ENCODE peak calls at places on chromosomes 3 and 15, in seven cellular contexts. V is left ventricle myocardium inferior; M is CD8-positive, alpha-beta memory T cell; I is heart right ventricle; K is BJ; O is fibroblast of lung; T is CD4-positive, CD25-positive, alpha-beta regulatory T cell. Q is an unnamed sample. For H3K36me3, the result is how much of the 10 kb centered on the place peaks cover.

GRCh38 chr15:43795997-43796396 is 3.9 kb downstream of the SERF2 start:
- DNase-seq in V (no peak), M (no peak), I (no peak), K (no peak), O (no peak), T (no peak), Q (no peak)

GRCh38 chr15:27820232-27820631 is 278.9 kb downstream of the OCA2 start:
- DNase-seq in V (no peak), M (no peak), I (no peak), K (no peak), O (peak), T (no peak), Q (no peak)

GRCh38 chr3:159620281-159620680 is 368.4 kb upstream of the IL12A start:
- DNase-seq in V (no peak), M (no peak), I (no peak), K (no peak), O (peak), T (no peak), Q (no peak)

GRCh38 chr15:78340243-78341056 is at the start of gene CRABP1:
- DNase-seq in V (no peak), M (no peak), I (no peak), K (no peak), O (no peak), T (peak), Q (no peak)

GRCh38 chr3:123750209-123750608 is 133.9 kb downstream of the MYLK start:
- DNase-seq in V (no peak), M (no peak), I (no peak), K (no peak), O (no peak), T (no peak), Q (no peak)

GRCh38 chr15:65532738-65533051 is 2.4 kb downstream of the HACD3 start:
- DNase-seq in V (no peak), M (no peak), I (no peak), K (peak), O (peak), T (peak), Q (no peak)

GRCh38 chr15:74635228-74635627 is 19.6 kb downstream of the CLK3 start:
- DNase-seq in V (peak), M (peak), I (no peak), K (no peak), O (peak), T (peak), Q (peak)

GRCh38 chr15:27095809-27096580 is 125.0 kb downstream of the GABRG3 start:
- DNase-seq in V (no peak), M (no peak), I (no peak), K (no peak), O (peak), T (no peak), Q (no peak)

GRCh38 chr3:114451561-114452018 is 157.8 kb downstream of the TIGIT start:
- DNase-seq in V (peak), M (no peak), I (peak), K (no peak), O (peak), T (no peak), Q (no peak)

GRCh38 chr3:133475245-133476010 is 75.6 kb downstream of the BFSP2 start:
- DNase-seq in V (no peak), M (no peak), I (no peak), K (no peak), O (no peak), T (peak), Q (no peak)

GRCh38 chr3:179260949-179261765 is 10.2 kb upstream of the KCNMB3 start:
- DNase-seq in V (peak), M (peak), I (peak), K (no peak), O (peak), T (peak), Q (peak)

GRCh38 chr3:103295974-103296570 is 861.3 kb downstream of the ZPLD1 start:
- DNase-seq in V (no peak), M (no peak), I (no peak), K (no peak), O (peak), T (peak), Q (no peak)

GRCh38 chr3:190692256-190692655 is 170.2 kb downstream of the GMNC start:
- DNase-seq in V (no peak), M (no peak), I (no peak), K (no peak), O (no peak), T (no peak), Q (no peak)

GRCh38 chr3:72004749-72005292 is 219.9 kb upstream of the PROK2 start:
- DNase-seq in V (no peak), M (no peak), I (no peak), K (no peak), O (peak), T (no peak), Q (no peak)

GRCh38 chr15:78634251-78635145 is 6.5 kb downstream of the CHRNB4 start:
- DNase-seq in V (no peak), M (no peak), I (no peak), K (no peak), O (no peak), T (no peak), Q (no peak)

GRCh38 chr15:89803941-89804800 is 10.5 kb downstream of the ANPEP start:
- DNase-seq in V (no peak), M (no peak), I (no peak), K (no peak), O (no peak), T (no peak), Q (no peak)

GRCh38 chr15:57321973-57322601 is 54.2 kb upstream of the CGNL1 start:
- DNase-seq in V (no peak), M (no peak), I (no peak), K (no peak), O (no peak), T (no peak), Q (no peak)

GRCh38 chr3:78634316-78634715 is 1133.5 kb downstream of the ROBO1 start:
- DNase-seq in V (no peak), M (no peak), I (no peak), K (no peak), O (peak), T (no peak), Q (no peak)

GRCh38 chr3:188217011-188217463 is 63.1 kb downstream of the LPP start:
- DNase-seq in V (no peak), M (no peak), I (no peak), K (no peak), O (no peak), T (peak), Q (no peak)
- H3K36me3 ChIP-seq in V (under half), M (under half), I (under half), K (under half), O (under half), T (under half), Q (under half)

DNA sequence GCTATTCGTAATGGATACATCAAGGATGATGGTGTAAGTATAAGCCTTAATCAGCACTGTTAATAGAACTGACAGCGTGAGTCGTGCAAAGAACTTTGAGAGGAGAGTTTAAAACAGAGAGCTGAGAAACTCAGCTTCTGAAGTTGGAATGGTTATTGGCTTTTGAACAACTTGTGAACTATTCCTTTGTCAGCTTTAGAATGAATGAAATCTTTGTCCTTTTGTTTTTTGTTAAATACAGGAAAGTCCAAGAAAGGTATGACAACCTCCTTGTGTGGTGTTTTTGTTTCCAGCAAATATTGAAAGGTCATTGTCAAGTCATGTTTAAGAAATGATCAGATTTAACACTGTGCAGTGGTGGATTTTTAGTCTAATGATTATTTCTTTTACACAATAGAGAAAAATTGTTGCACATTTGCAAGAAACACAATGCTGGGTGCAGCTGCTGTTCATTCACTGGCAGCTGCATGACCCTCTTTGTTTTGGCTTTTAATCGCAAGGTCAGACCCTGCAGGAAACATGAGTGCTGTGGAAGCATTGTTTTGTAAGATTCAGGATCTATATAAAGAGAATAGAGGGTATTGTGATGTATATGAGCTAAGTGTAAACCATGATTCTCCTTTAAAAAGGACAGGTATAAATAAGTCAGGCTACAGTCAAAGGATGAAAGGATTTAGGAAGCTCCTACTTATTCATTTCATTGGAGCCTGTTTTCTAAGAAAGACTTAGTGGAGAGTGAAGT is 21.7 kb upstream of the ABHD10 start:
- DNase-seq in V (no peak), M (no peak), I (no peak), K (no peak), O (no peak), T (no peak), Q (no peak)
- H3K36me3 ChIP-seq in V (half or more), M (under half), I (half or more), K (under half), O (under half), T (under half), Q (under half)

GRCh38 chr3:47409284-47409683 is 28.5 kb downstream of the PTPN23 start:
- DNase-seq in V (no peak), M (no peak), I (no peak), K (no peak), O (no peak), T (no peak), Q (no peak)
- H3K36me3 ChIP-seq in V (half or more), M (under half), I (half or more), K (half or more), O (half or more), T (half or more), Q (half or more)

DNA sequence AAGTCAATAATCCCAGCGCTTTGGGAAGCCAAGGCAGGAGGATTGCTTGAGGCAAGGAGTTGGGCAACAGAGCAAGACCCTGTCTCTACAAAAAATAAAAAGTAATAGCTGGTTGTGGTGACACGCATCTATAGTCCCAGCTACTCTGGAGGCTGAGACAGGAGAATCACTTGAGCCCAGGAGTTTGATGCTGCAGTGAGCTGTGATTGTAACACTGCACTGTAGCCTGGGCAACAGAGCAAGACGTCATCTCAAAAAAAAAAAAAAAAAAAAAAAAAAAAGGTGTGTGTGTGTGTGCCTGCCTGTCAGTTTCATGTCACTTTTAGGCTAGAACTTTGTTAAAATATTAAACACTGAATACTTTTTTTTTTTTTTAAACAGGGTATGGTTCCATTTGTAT is 28.4 kb downstream of the DNAJC19 start:
- DNase-seq in V (no peak), M (no peak), I (no peak), K (no peak), O (no peak), T (no peak), Q (no peak)
- H3K36me3 ChIP-seq in V (half or more), M (under half), I (half or more), K (under half), O (under half), T (half or more), Q (half or more)

GRCh38 chr15:40293905-40294895 is 11.3 kb upstream of the ANKRD63 start:
- DNase-seq in V (no peak), M (no peak), I (no peak), K (no peak), O (no peak), T (no peak), Q (no peak)
- H3K36me3 ChIP-seq in V (under half), M (under half), I (under half), K (under half), O (under half), T (half or more), Q (half or more)

GRCh38 chr3:172384836-172385235 is 63.4 kb downstream of the GHSR start:
- DNase-seq in V (no peak), M (no peak), I (no peak), K (no peak), O (peak), T (no peak), Q (no peak)

GRCh38 chr3:172388412-172389078 is 59.7 kb downstream of the GHSR start:
- DNase-seq in V (no peak), M (no peak), I (no peak), K (no peak), O (no peak), T (no peak), Q (no peak)

GRCh38 chr3:172391592-172392302 is 56.5 kb downstream of the GHSR start:
- DNase-seq in V (no peak), M (no peak), I (no peak), K (no peak), O (peak), T (peak), Q (no peak)

GRCh38 chr3:172390792-172391191 is 57.5 kb downstream of the GHSR start:
- DNase-seq in V (no peak), M (no peak), I (no peak), K (no peak), O (no peak), T (no peak), Q (no peak)

GRCh38 chr3:172387728-172388127 is 60.5 kb downstream of the GHSR start:
- DNase-seq in V (no peak), M (no peak), I (no peak), K (no peak), O (no peak), T (no peak), Q (no peak)
- H3K36me3 ChIP-seq in V (under half), M (under half), I (under half), K (under half), O (under half), T (under half), Q (under half)

GRCh38 chr3:48408823-48409281 is 21.0 kb downstream of the PLXNB1 start:
- DNase-seq in V (no peak), M (no peak), I (no peak), K (no peak), O (no peak), T (no peak), Q (no peak)
- H3K36me3 ChIP-seq in V (half or more), M (under half), I (half or more), K (under half), O (under half), T (under half), Q (under half)

GRCh38 chr15:51939216-51939615 is 32.4 kb downstream of the LEO1 start:
- DNase-seq in V (no peak), M (no peak), I (no peak), K (no peak), O (peak), T (no peak), Q (no peak)
- H3K36me3 ChIP-seq in V (under half), M (under half), I (half or more), K (under half), O (under half), T (half or more), Q (under half)